ENCODE peak calls at places on chromosomes 3 and 15, in eight cellular contexts. T, A, D, V, S, R, N and H are unnamed samples.

GRCh38 chr3:4413467-4413866 is 53.6 kb downstream of the SUMF1 start:
- DNase-seq in R (no peak), D (no peak), A (no peak), V (no peak), S (no peak), T (no peak), N (no peak), H (no peak)

GRCh38 chr15:35271371-35272043 is 186.4 kb upstream of the NANOGP8 start:
- DNase-seq in R (no peak), T (no peak), S (no peak), D (no peak), V (peak), A (no peak), N (no peak), H (no peak)

GRCh38 chr3:52254608-52255007 is 9.0 kb downstream of the PPM1M start:
- DNase-seq in D (no peak), R (no peak), T (no peak), V (no peak), S (no peak), A (no peak), N (no peak), H (no peak)

GRCh38 chr3:184145120-184145524 is 10.0 kb downstream of the EIF2B5 start:
- DNase-seq in D (peak), N (peak), V (no peak), S (no peak), R (peak), T (peak), A (peak), H (peak)

GRCh38 chr3:117400303-117400702 is 690.7 kb downstream of the TUSC7 start:
- DNase-seq in A (no peak), D (no peak), T (no peak), R (no peak), S (no peak), V (no peak), N (no peak), H (no peak)

GRCh38 chr15:63029701-63030100 is 12.8 kb upstream of the TPM1 start:
- DNase-seq in D (no peak), S (no peak), R (no peak), V (no peak), N (no peak), T (no peak), A (no peak), H (no peak)

GRCh38 chr3:30625541-30626438 is 19.4 kb downstream of the TGFBR2 start:
- DNase-seq in V (no peak), T (peak), N (no peak), R (no peak), D (peak), A (no peak), S (peak), H (no peak)

GRCh38 chr3:179452166-179452544 is 885 bp upstream of the GNB4 start:
- DNase-seq in A (peak), R (no peak), S (no peak), V (no peak), T (no peak), N (no peak), D (no peak), H (peak)

GRCh38 chr15:59178151-59178705 is 28.4 kb upstream of the LDHAL6B start:
- DNase-seq in S (no peak), T (no peak), A (no peak), N (no peak), V (no peak), R (no peak), D (no peak), H (no peak)

GRCh38 chr3:62529230-62529629 is 155.9 kb upstream of the FEZF2 start:
- DNase-seq in S (no peak), N (no peak), A (peak), D (peak), T (peak), R (peak), V (no peak), H (peak)

GRCh38 chr3:107222927-107223326 is 154.3 kb upstream of the CCDC54 start:
- DNase-seq in D (no peak), V (no peak), T (no peak), N (no peak), S (no peak), A (no peak), R (no peak), H (no peak)

GRCh38 chr3:39716849-39717248 is 92.6 kb upstream of the MYRIP start:
- DNase-seq in V (no peak), D (no peak), T (no peak), S (no peak), A (no peak), R (no peak), N (no peak), H (no peak)

GRCh38 chr3:188468196-188468595 is 314.2 kb downstream of the LPP start:
- DNase-seq in R (no peak), D (no peak), V (no peak), S (no peak), T (no peak), N (no peak), A (no peak), H (no peak)
- TF ChIP-seq REST in R (no peak), D (no peak), V (no peak), S (no peak), T (no peak), N (no peak), A (no peak), H (no peak)

DNA sequence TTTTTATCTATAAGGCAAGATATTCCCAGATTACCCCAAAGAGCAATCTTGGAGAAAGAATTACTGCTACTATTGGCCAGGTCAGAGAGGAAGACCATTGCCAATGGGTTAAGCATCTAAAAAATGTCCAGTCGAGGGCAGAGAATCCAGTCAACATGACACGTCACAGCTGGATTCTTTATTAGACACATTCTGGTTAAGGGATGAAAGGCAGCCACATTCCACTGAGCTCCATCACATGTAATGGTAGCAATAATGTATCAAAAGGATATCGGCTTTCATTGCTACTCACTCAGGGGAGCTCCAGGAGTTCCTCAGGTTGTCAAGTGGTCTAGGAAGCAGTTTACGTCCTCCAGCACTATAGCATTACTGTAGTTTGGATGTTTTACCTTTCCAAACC is 421.1 kb downstream of the PLOD2 start:
- DNase-seq in S (no peak), R (no peak), V (no peak), A (no peak), N (no peak), T (no peak), D (no peak), H (no peak)
- TF ChIP-seq REST in S (no peak), R (no peak), V (no peak), A (no peak), N (no peak), T (no peak), D (no peak), H (no peak)

GRCh38 chr15:33011976-33012375 is 182.5 kb downstream of the FMN1 start:
- DNase-seq in V (no peak), R (no peak), T (no peak), A (no peak), N (no peak), D (no peak), S (no peak), H (no peak)

GRCh38 chr15:33009603-33010002 is 184.9 kb downstream of the FMN1 start:
- DNase-seq in T (no peak), N (no peak), R (no peak), S (no peak), A (no peak), V (no peak), D (no peak), H (no peak)

GRCh38 chr15:33009026-33009425 is 185.5 kb downstream of the FMN1 start:
- DNase-seq in A (no peak), N (no peak), V (no peak), T (no peak), D (no peak), R (no peak), S (no peak), H (no peak)

GRCh38 chr15:33016405-33017024 is 178.0 kb downstream of the FMN1 start:
- DNase-seq in T (no peak), N (no peak), D (no peak), A (no peak), R (no peak), S (no peak), V (no peak), H (no peak)

GRCh38 chr15:33013827-33014445 is 180.6 kb downstream of the FMN1 start:
- DNase-seq in V (peak), D (no peak), S (peak), R (no peak), A (no peak), N (no peak), T (peak), H (no peak)
- TF ChIP-seq REST in V (no peak), D (no peak), S (no peak), R (no peak), A (no peak), N (no peak), T (no peak), H (no peak)

DNA sequence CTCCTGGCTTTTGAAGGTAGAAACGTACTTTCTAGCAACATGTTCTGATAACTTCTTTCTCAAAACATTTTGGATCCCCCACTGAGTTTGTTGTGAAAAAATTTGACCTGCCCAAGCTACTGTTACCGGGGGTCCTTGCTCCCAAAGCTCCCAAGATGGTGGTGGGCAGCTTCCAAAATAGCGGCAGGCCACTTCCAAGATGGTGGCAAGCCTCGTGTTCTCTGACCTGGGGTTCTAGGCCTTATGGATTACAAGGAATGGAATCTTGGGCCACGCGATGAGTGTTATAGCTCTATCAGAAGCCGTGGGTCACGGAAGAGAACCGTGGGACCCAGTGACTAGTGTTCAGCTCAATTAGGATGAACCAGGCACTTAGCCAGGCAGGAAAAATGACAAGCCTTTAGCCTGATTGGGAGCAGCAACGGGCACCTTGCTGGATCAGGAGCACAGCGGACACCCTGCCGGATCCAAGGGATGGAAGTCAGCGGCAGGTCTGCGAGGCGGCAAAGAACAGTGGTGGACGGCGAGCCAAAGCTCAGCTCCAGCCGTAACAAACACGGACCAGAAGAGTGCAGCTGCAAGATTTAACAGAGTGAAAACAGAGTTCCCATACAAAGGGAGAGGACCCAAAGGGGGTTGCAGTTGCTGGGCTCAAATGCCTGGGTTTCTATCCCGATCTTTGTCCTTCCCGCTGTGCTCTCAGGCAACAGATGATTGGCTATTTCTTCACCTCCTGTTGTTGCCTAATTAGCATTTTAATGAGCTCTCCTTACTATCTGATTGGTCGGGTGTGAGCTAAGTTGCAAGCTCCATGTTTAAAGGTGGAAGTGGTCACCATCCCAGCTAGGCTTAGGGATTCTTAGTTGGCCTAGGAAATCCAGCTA is 133.3 kb downstream of the WDR72 start:
- DNase-seq in D (no peak), V (no peak), S (no peak), T (no peak), A (peak), N (no peak), R (no peak), H (no peak)
- TF ChIP-seq REST in D (no peak), V (no peak), S (no peak), T (no peak), A (no peak), N (no peak), R (no peak), H (no peak)

GRCh38 chr15:71186267-71186666 is 71.0 kb downstream of the THSD4 start:
- DNase-seq in A (no peak), D (no peak), T (no peak), S (no peak), V (no peak), N (no peak), R (no peak), H (no peak)

GRCh38 chr15:71191296-71191695 is 76.0 kb downstream of the THSD4 start:
- DNase-seq in T (no peak), D (no peak), N (no peak), A (no peak), R (no peak), S (no peak), V (no peak), H (no peak)

GRCh38 chr15:71186971-71187960 is 72.0 kb downstream of the THSD4 start:
- DNase-seq in S (no peak), V (no peak), D (no peak), T (no peak), A (no peak), N (no peak), R (no peak), H (no peak)

GRCh38 chr15:71185706-71186105 is 70.4 kb downstream of the THSD4 start:
- DNase-seq in T (no peak), N (no peak), V (no peak), A (no peak), D (no peak), R (no peak), S (no peak), H (no peak)

DNA sequence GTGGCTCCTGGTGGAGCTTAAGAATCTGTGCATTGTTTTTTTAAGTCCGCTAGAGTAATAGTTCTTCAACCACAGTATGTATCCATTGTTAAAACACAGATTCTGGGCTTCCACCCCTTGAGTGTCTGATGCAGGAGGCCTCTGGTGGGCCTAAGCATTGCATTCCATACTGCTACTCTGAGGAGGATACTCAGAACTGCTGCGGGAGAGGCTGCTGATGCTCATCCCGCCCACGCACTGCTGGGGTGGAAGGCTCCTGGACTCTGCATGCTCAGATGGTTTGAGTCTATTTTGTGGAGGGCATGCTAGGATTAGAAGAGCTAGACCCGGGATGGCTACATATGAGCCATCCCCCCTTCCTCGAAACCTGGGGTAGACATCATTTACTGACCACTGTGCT is 74.5 kb downstream of the THSD4 start:
- DNase-seq in T (no peak), A (no peak), R (no peak), S (no peak), D (no peak), N (no peak), V (no peak), H (peak)
- TF ChIP-seq REST in T (no peak), A (no peak), R (no peak), S (no peak), D (no peak), N (no peak), V (no peak), H (no peak)